ENCODE peak calls at places on chromosomes 2 and 18, in nine cellular contexts. F is HuH-7.5; T is NCI-H1092; B is tibial artery; I is aorta; L is CD4-positive, alpha-beta T cell; Z is activated T-cell treated with anti-CD3 and anti-CD28 coated beads for 4 hours; J is GM23338; Y is HT-29. V is an unnamed sample.

GRCh38 chr18:32093106-32093511 is 1.4 kb downstream of the RNF138 start:
- DNase-seq in F (peak; percentile 11), T (peak; percentile 42), B (peak; percentile 77), I (peak; percentile 68), L (peak; percentile 19), Z (no peak), J (peak; percentile 76), Y (peak; percentile 51), V (no peak)

GRCh38 chr2:120253021-120253882 is 600 bp downstream of the RALB start:
- DNase-seq in F (peak; percentile 71), T (no peak), B (peak; percentile 90), I (peak; percentile 93), L (peak; percentile 22), Z (peak; percentile 17), J (peak; percentile 75), Y (peak; percentile 79), V (peak; percentile 80)

GRCh38 chr18:2108581-2108980 is 462.7 kb downstream of the METTL4 start:
- DNase-seq in F (no peak), T (no peak), B (no peak), I (no peak), L (no peak), Z (no peak), J (no peak), Y (no peak), V (no peak)

GRCh38 chr2:64839844-64840243 is 149.4 kb upstream of the SLC1A4 start:
- DNase-seq in F (no peak), T (no peak), B (no peak), I (peak; percentile 68), L (no peak), Z (no peak), J (no peak), Y (no peak), V (no peak)

GRCh38 chr18:76405761-76406356 is 89.2 kb downstream of the ZNF516 start:
- DNase-seq in F (peak; percentile 50), T (no peak), B (no peak), I (no peak), L (no peak), Z (no peak), J (peak; percentile 81), Y (peak; percentile 2), V (peak; percentile 45)

GRCh38 chr18:11553098-11553940 is 56.1 kb upstream of the SLC35G4 start:
- DNase-seq in F (peak; percentile 70), T (no peak), B (no peak), I (no peak), L (no peak), Z (no peak), J (peak; percentile 82), Y (peak; percentile 84), V (peak; percentile 57)

GRCh38 chr2:143452817-143453462 is 323.7 kb downstream of the ARHGAP15 start:
- DNase-seq in F (no peak), T (no peak), B (no peak), I (no peak), L (peak; percentile 24), Z (no peak), J (no peak), Y (no peak), V (no peak)

GRCh38 chr18:9708057-9708881 is at the start of gene RAB31:
- DNase-seq in F (peak; percentile 77), T (no peak), B (peak; percentile 95), I (peak; percentile 93), L (no peak), Z (no peak), J (peak; percentile 57), Y (no peak), V (peak; percentile 43)

V was measured in T47D.